ENCODE peak calls at places on chromosomes 16 and 17, in nine cellular contexts. Q, D, E, J, S, L, G, A and N are unnamed samples.

GRCh38 chr17:39675390-39676082 is 7.3 kb downstream of the PNMT start:
- DNase-seq in L (no peak), J (no peak), Q (no peak), S (no peak), E (no peak), G (no peak), D (no peak), A (no peak), N (no peak)

GRCh38 chr17:28549274-28550132 is 2.9 kb downstream of the UNC119 start:
- DNase-seq in A (no peak), E (no peak), D (no peak), Q (peak), G (peak), J (peak), S (no peak), L (no peak), N (no peak)

GRCh38 chr17:80872999-80873951 is 118.4 kb upstream of the CHMP6 start:
- DNase-seq in J (no peak), Q (no peak), G (peak), S (no peak), E (no peak), L (no peak), D (no peak), A (no peak), N (peak)

GRCh38 chr17:10073905-10074304 is 124.5 kb downstream of the GAS7 start:
- DNase-seq in S (no peak), A (no peak), G (no peak), E (no peak), Q (no peak), J (no peak), L (no peak), D (no peak), N (no peak)

GRCh38 chr17:29195465-29196081 is 15.4 kb upstream of the MYO18A start:
- DNase-seq in G (peak), Q (peak), L (no peak), A (no peak), D (no peak), E (no peak), S (no peak), J (no peak), N (no peak)

GRCh38 chr16:700684-701584 is 4.7 kb downstream of the FBXL16 start:
- DNase-seq in D (peak), A (no peak), J (no peak), S (no peak), E (no peak), G (peak), Q (peak), L (no peak), N (no peak)

GRCh38 chr17:19457046-19457445 is 46.0 kb downstream of the RNF112 start:
- DNase-seq in A (no peak), Q (no peak), E (no peak), J (no peak), L (no peak), D (no peak), S (no peak), G (peak), N (no peak)

GRCh38 chr17:71208111-71208704 is 912.6 kb upstream of the SOX9 start:
- DNase-seq in A (no peak), S (no peak), L (no peak), E (no peak), Q (no peak), G (no peak), D (no peak), J (no peak), N (no peak)

GRCh38 chr17:82314721-82315605 is 2.4 kb downstream of the CD7 start:
- DNase-seq in L (no peak), S (no peak), A (no peak), G (no peak), D (no peak), E (no peak), Q (no peak), J (no peak), N (no peak)

GRCh38 chr16:52861614-52862022 is 191.1 kb downstream of the CHD9NB start:
- DNase-seq in J (no peak), D (peak), E (no peak), S (no peak), Q (no peak), A (no peak), G (peak), L (no peak), N (no peak)

GRCh38 chr17:80912451-80912850 is 79.2 kb upstream of the CHMP6 start:
- DNase-seq in L (no peak), E (no peak), J (no peak), Q (no peak), D (no peak), S (no peak), G (no peak), A (no peak), N (no peak)

GRCh38 chr16:27980919-27981670 is 82.4 kb downstream of the GSG1L start:
- DNase-seq in S (no peak), L (no peak), Q (no peak), A (peak), E (no peak), J (no peak), D (no peak), G (no peak), N (no peak)